ENCODE peak calls at places on chromosomes 6 and 20, in seven cellular contexts. J is retinal pigment epithelial cell, U is cerebellum, N is GM23338, E is NCI-H2029 treated with DMSO at 0.1 percent for 48 hours, S is NCI-H446 treated with DMSO at 0.1 percent for 48 hours, Y is HFFc6. F is an unnamed sample.

GRCh38 chr6:134853111-134854055 is 96.5 kb downstream of the ALDH8A1 start:
- DNase-seq in J (peak; percentile 37), U (no peak), N (no peak), E (no peak), S (no peak), Y (peak; percentile 67), F (no peak)

GRCh38 chr20:47432251-47433210 is 69.2 kb upstream of the NCOA3 start:
- DNase-seq in J (no peak), U (no peak), N (no peak), E (no peak), S (no peak), Y (no peak), F (no peak)

GRCh38 chr20:6095409-6095808 is 27.4 kb downstream of the FERMT1 start:
- DNase-seq in J (no peak), U (no peak), N (no peak), E (no peak), S (no peak), Y (no peak), F (no peak)

GRCh38 chr20:1313236-1313964 is 15.5 kb downstream of the SDCBP2 start:
- DNase-seq in J (no peak), U (peak; percentile 84), N (peak; percentile 91), E (peak; percentile 54), S (peak; percentile 25), Y (peak; percentile 28), F (peak; percentile 91)

GRCh38 chr20:49724637-49725606 is 11.2 kb upstream of the B4GALT5 start:
- DNase-seq in J (peak; percentile 64), U (no peak), N (no peak), E (no peak), S (no peak), Y (peak; percentile 11), F (no peak)

GRCh38 chr6:159972506-159973268 is 3.8 kb downstream of the IGF2R start:
- DNase-seq in J (no peak), U (no peak), N (no peak), E (no peak), S (no peak), Y (no peak), F (no peak)

GRCh38 chr20:46104262-46104661 is 13.9 kb upstream of the CD40 start:
- DNase-seq in J (no peak), U (no peak), N (no peak), E (no peak), S (no peak), Y (no peak), F (no peak)

GRCh38 chr6:47456536-47456975 is 21.0 kb upstream of the CD2AP start:
- DNase-seq in J (no peak), U (no peak), N (no peak), E (peak; percentile 51), S (no peak), Y (no peak), F (no peak)

GRCh38 chr6:116405147-116405546 is 34.4 kb downstream of the DSE start:
- DNase-seq in J (no peak), U (no peak), N (peak; percentile 42), E (no peak), S (no peak), Y (peak; percentile 48), F (no peak)

GRCh38 chr20:309306-309840 is 12.0 kb downstream of the ZCCHC3 start:
- DNase-seq in J (no peak), U (no peak), N (no peak), E (no peak), S (no peak), Y (no peak), F (no peak)

GRCh38 chr6:145147559-145147958 is 587.8 kb downstream of the EPM2A start:
- DNase-seq in J (no peak), U (no peak), N (no peak), E (no peak), S (no peak), Y (peak; percentile 23), F (no peak)

GRCh38 chr6:146315321-146316254 is 228.0 kb upstream of the RAB32 start:
- DNase-seq in J (peak; percentile 82), U (peak; percentile 25), N (no peak), E (no peak), S (no peak), Y (no peak), F (no peak)

GRCh38 chr20:58850693-58851174 is at the start of gene GNAS-AS1:
- DNase-seq in J (peak; percentile 69), U (no peak), N (peak; percentile 95), E (no peak), S (peak; percentile 59), Y (peak; percentile 83), F (peak; percentile 97)

GRCh38 chr6:97978855-97979271 is 695.8 kb upstream of the MMS22L start:
- DNase-seq in J (no peak), U (no peak), N (peak; percentile 80), E (peak; percentile 67), S (no peak), Y (no peak), F (peak; percentile 85)

GRCh38 chr6:145071836-145072235 is 663.5 kb downstream of the EPM2A start:
- DNase-seq in J (peak; percentile 90), U (no peak), N (no peak), E (no peak), S (no peak), Y (peak; percentile 86), F (no peak)

GRCh38 chr20:32451682-32452461 is 93.7 kb downstream of the ASXL1 start:
- DNase-seq in J (no peak), U (no peak), N (no peak), E (no peak), S (no peak), Y (no peak), F (no peak)

GRCh38 chr6:157172088-157172768 is 151.1 kb downstream of the TMEM242 start:
- DNase-seq in J (no peak), U (peak; percentile 58), N (no peak), E (no peak), S (peak; percentile 12), Y (no peak), F (no peak)

GRCh38 chr6:32177182-32177787 is 920 bp upstream of the RNF5 start:
- DNase-seq in J (no peak), U (peak; percentile 33), N (peak; percentile 85), E (no peak), S (peak; percentile 82), Y (no peak), F (peak; percentile 82)

GRCh38 chr6:149860834-149861602 is 3.1 kb downstream of the LRP11 start:
- DNase-seq in J (no peak), U (no peak), N (no peak), E (no peak), S (no peak), Y (no peak), F (no peak)

GRCh38 chr6:75893058-75893775 is 144.2 kb downstream of the MYO6 start:
- DNase-seq in J (peak; percentile 16), U (peak; percentile 42), N (peak; percentile 87), E (peak; percentile 78), S (peak; percentile 28), Y (peak; percentile 77), F (no peak)

GRCh38 chr6:19943042-19943441 is 105.9 kb downstream of the ID4 start:
- DNase-seq in J (no peak), U (no peak), N (no peak), E (no peak), S (no peak), Y (no peak), F (no peak)

GRCh38 chr6:45920819-45921511 is 94.7 kb downstream of the CLIC5 start:
- DNase-seq in J (no peak), U (no peak), N (no peak), E (no peak), S (no peak), Y (no peak), F (peak; percentile 21)

GRCh38 chr6:68615965-68616364 is 19.1 kb upstream of the ADGRB3 start:
- DNase-seq in J (no peak), U (no peak), N (no peak), E (no peak), S (no peak), Y (no peak), F (no peak)

GRCh38 chr20:45320948-45321595 is 13.0 kb upstream of the MATN4 start:
- DNase-seq in J (no peak), U (no peak), N (no peak), E (no peak), S (no peak), Y (no peak), F (no peak)

GRCh38 chr6:25404693-25405169 is 125.6 kb downstream of the CARMIL1 start:
- DNase-seq in J (no peak), U (no peak), N (no peak), E (no peak), S (no peak), Y (no peak), F (no peak)

GRCh38 chr6:11393713-11394627 is 143.6 kb upstream of the TMEM170B start:
- DNase-seq in J (no peak), U (no peak), N (no peak), E (no peak), S (no peak), Y (peak; percentile 42), F (no peak)

GRCh38 chr6:139164001-139164400 is 29.1 kb downstream of the HECA start:
- DNase-seq in J (no peak), U (no peak), N (peak; percentile 54), E (no peak), S (no peak), Y (no peak), F (peak; percentile 72)

GRCh38 chr6:134678436-134678889 is 271.4 kb downstream of the ALDH8A1 start:
- DNase-seq in J (peak; percentile 77), U (peak; percentile 67), N (no peak), E (peak; percentile 17), S (peak; percentile 40), Y (no peak), F (no peak)

GRCh38 chr6:148345578-148345977 is 2.9 kb downstream of the SASH1 start:
- DNase-seq in J (no peak), U (no peak), N (no peak), E (no peak), S (no peak), Y (no peak), F (no peak)

GRCh38 chr6:149259753-149260152 is 57.8 kb upstream of the TAB2 start:
- DNase-seq in J (no peak), U (no peak), N (no peak), E (no peak), S (no peak), Y (no peak), F (no peak)

F was measured in endodermal cell.